ENCODE peak calls at places on chromosomes 1 and 21, in four cellular contexts. One of them, this sample, is unnamed.

GRCh38 chr21:42623684-42624083 is 29.7 kb upstream of the PDE9A start:
- DNase-seq in K562: no peak
- DNase-seq in H1: no peak
- DNase-seq in HepG2: no peak
- DNase-seq in this sample: no peak

GRCh38 chr1:55816456-55816794 is 601.3 kb upstream of the USP24 start:
- DNase-seq in K562: no peak
- DNase-seq in H1: no peak
- DNase-seq in HepG2: no peak
- DNase-seq in this sample: no peak

GRCh38 chr1:85463666-85464496 is 1.1 kb downstream of the DDAH1 start:
- DNase-seq in K562: no peak
- DNase-seq in H1: no peak
- DNase-seq in HepG2: peak; percentile 4
- DNase-seq in this sample: peak; percentile 8

GRCh38 chr1:230753586-230754251 is 6.5 kb downstream of the CAPN9 start:
- DNase-seq in K562: peak; percentile 93
- DNase-seq in H1: peak; percentile 54
- DNase-seq in HepG2: peak; percentile 30
- DNase-seq in this sample: no peak

GRCh38 chr21:41220208-41220733 is 52.3 kb downstream of the BACE2 start:
- DNase-seq in K562: no peak
- DNase-seq in H1: no peak
- DNase-seq in HepG2: no peak
- DNase-seq in this sample: no peak

GRCh38 chr1:223487514-223488259 is 94.5 kb downstream of the CCDC185 start:
- DNase-seq in K562: no peak
- DNase-seq in H1: no peak
- DNase-seq in HepG2: no peak
- DNase-seq in this sample: no peak

GRCh38 chr1:164895026-164895907 is 336.3 kb downstream of the PBX1 start:
- DNase-seq in K562: no peak
- DNase-seq in H1: no peak
- DNase-seq in HepG2: no peak
- DNase-seq in this sample: no peak

GRCh38 chr1:30263888-30264671 is 459.3 kb downstream of the MATN1 start:
- DNase-seq in K562: no peak
- DNase-seq in H1: no peak
- DNase-seq in HepG2: no peak
- DNase-seq in this sample: no peak

GRCh38 chr1:57468661-57469523 is 45.0 kb upstream of the DAB1 start:
- DNase-seq in K562: no peak
- DNase-seq in H1: no peak
- DNase-seq in HepG2: no peak
- DNase-seq in this sample: no peak

GRCh38 chr1:30880631-30881155 is 27.9 kb downstream of the SDC3 start:
- DNase-seq in K562: no peak
- DNase-seq in H1: no peak
- DNase-seq in HepG2: no peak
- DNase-seq in this sample: no peak

GRCh38 chr1:113615425-113615824 is 143.9 kb downstream of the PHTF1 start:
- DNase-seq in K562: no peak
- DNase-seq in H1: no peak
- DNase-seq in HepG2: no peak
- DNase-seq in this sample: no peak

GRCh38 chr1:41646186-41646585 is 161.7 kb upstream of the EDN2 start:
- DNase-seq in K562: no peak
- DNase-seq in H1: no peak
- DNase-seq in HepG2: no peak
- DNase-seq in this sample: no peak

GRCh38 chr1:981491-981954 is 370 bp downstream of the PERM1 start:
- DNase-seq in K562: no peak
- DNase-seq in H1: no peak
- DNase-seq in HepG2: no peak
- DNase-seq in this sample: no peak

GRCh38 chr1:202938287-202938925 is 11.4 kb upstream of the KLHL12 start:
- DNase-seq in K562: peak; percentile 62
- DNase-seq in H1: no peak
- DNase-seq in HepG2: no peak
- DNase-seq in this sample: no peak

GRCh38 chr1:186139706-186140105 is 235.3 kb downstream of the TPR start:
- DNase-seq in K562: no peak
- DNase-seq in H1: no peak
- DNase-seq in HepG2: no peak
- DNase-seq in this sample: no peak

GRCh38 chr1:198101716-198102453 is 54.9 kb upstream of the NEK7 start:
- DNase-seq in K562: no peak
- DNase-seq in H1: no peak
- DNase-seq in HepG2: no peak
- DNase-seq in this sample: no peak

GRCh38 chr1:230972855-230973271 is 5.8 kb downstream of the TTC13 start:
- DNase-seq in K562: no peak
- DNase-seq in H1: no peak
- DNase-seq in HepG2: peak; percentile 25
- DNase-seq in this sample: no peak

GRCh38 chr1:85617582-85618237 is 37.1 kb downstream of the CCN1 start:
- DNase-seq in K562: no peak
- DNase-seq in H1: no peak
- DNase-seq in HepG2: no peak
- DNase-seq in this sample: no peak

GRCh38 chr1:2230781-2231666 is 2.9 kb downstream of the SKI start:
- DNase-seq in K562: peak; percentile 53
- DNase-seq in H1: no peak
- DNase-seq in HepG2: no peak
- DNase-seq in this sample: no peak

GRCh38 chr21:45514311-45515021 is 27.8 kb downstream of the SLC19A1 start:
- DNase-seq in K562: no peak
- DNase-seq in H1: no peak
- DNase-seq in HepG2: no peak
- DNase-seq in this sample: no peak

GRCh38 chr1:27144920-27145661 is 9.8 kb downstream of the SLC9A1 start:
- DNase-seq in K562: no peak
- DNase-seq in H1: no peak
- DNase-seq in HepG2: no peak
- DNase-seq in this sample: no peak

GRCh38 chr1:180247061-180247460 is 17.0 kb downstream of the LHX4 start:
- DNase-seq in K562: no peak
- DNase-seq in H1: no peak
- DNase-seq in HepG2: no peak
- DNase-seq in this sample: no peak

GRCh38 chr1:151963288-151963687 is 30.4 kb downstream of the S100A10 start:
- DNase-seq in K562: no peak
- DNase-seq in H1: no peak
- DNase-seq in HepG2: no peak
- DNase-seq in this sample: no peak

GRCh38 chr1:3909615-3910014 is 9.5 kb upstream of the C1orf174 start:
- DNase-seq in K562: no peak
- DNase-seq in H1: no peak
- DNase-seq in HepG2: no peak
- DNase-seq in this sample: no peak

GRCh38 chr1:3911521-3911845 is 11.4 kb upstream of the C1orf174 start:
- DNase-seq in K562: no peak
- DNase-seq in H1: no peak
- DNase-seq in HepG2: no peak
- DNase-seq in this sample: no peak

GRCh38 chr1:3910049-3910731 is 10.1 kb upstream of the C1orf174 start:
- DNase-seq in K562: no peak
- DNase-seq in H1: no peak
- DNase-seq in HepG2: no peak
- DNase-seq in this sample: no peak

GRCh38 chr1:3911981-3912808 is 12.1 kb upstream of the C1orf174 start:
- DNase-seq in K562: no peak
- DNase-seq in H1: no peak
- DNase-seq in HepG2: no peak
- DNase-seq in this sample: no peak

DNA sequence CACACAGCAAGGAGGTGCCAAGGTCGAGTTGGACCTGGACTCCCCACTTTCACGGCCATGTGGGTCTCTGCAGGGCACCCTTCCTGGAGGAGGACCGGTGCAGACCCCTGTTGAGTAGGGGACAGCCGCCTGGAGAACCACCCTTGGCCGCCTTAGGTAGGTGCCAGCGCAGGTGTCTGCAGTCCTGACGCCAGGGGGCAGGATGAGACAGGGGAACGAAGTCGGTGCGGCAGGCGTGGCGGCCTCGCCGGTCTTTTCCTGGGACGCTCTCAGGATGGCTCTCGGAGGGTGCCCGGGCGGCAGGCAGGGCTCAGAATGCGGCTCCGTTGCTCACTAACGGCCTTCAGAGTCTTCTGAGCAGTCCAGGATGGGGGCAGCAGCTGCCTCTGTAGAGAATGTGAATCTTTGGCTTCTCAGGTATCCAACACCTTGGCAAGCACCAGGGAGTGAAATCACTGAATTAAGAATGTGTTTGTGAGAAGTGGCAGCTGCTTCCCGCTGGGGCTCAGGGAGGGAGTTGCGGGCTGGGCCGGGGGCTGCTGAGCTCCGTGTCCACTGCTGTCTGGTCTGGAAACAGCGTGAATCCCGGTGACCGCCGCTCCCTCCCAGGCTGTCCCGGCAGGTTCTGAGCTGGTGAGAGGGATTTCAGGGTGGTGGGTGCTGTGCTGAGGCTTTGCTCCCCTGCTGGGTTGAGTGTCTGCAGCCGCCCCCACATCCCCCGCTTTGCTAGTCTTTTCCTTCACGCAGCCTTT is 10.9 kb upstream of the C1orf174 start:
- DNase-seq in K562: peak; percentile 85
- DNase-seq in H1: peak; percentile 75
- DNase-seq in HepG2: peak; percentile 57
- DNase-seq in this sample: peak; percentile 70
- TF ChIP-seq CEBPB in K562: no peak
- TF ChIP-seq CEBPB in H1: no peak
- TF ChIP-seq CEBPB in HepG2: no peak
- TF ChIP-seq CEBPB in this sample: no peak

GRCh38 chr21:15729346-15729673 is 472 bp upstream of the USP25 start:
- DNase-seq in K562: no peak
- DNase-seq in H1: no peak
- DNase-seq in HepG2: no peak
- DNase-seq in this sample: no peak
- H3K27ac ChIP-seq in K562: peak overlapping the region; percentile 67
- H3K27ac ChIP-seq in H1: no peak overlapping the region
- H3K27ac ChIP-seq in HepG2: no peak overlapping the region
- H3K27ac ChIP-seq in this sample: peak overlapping the region; percentile 100

DNA sequence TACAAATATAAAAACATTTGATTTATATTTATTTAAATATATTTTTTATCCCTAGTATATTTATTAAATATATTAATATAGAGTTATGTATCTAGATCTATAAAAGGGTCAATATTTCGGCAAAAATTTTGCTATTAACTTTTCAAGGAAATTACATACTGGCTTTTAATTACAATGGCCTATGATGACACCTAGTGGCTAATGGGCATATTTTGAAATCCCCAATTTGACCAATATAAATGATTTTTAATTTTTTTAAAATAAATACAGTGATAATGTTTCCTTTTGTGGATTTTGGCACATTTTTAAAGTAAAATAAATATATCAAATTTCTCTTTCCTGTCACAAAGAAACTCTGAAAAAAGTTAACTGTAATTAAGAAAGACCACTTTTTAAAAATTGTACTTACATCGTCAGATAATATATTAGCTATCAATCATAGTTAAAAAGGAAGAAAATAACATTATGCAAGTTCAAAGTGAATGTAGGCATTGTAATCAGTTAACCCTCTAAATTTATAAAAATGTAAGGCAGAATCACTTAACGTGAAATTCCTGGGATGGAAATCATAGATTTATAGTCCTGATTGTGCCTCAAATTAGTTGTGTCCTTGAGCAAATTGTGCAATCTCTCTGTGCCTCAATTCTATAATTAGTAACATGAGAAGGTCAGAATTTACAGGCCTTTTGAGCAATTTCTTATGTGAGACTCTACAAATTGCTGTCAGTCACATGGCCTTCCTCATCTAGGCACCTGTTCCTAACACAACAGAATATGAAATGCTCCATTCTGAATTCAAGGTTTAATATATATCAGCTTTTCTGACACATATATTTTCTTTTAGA is 25.6 kb upstream of the RGS13 start:
- DNase-seq in K562: no peak
- DNase-seq in H1: no peak
- DNase-seq in HepG2: no peak
- DNase-seq in this sample: peak; percentile 29
- TF ChIP-seq RNF2 in K562: no peak
- TF ChIP-seq RNF2 in H1: no peak
- TF ChIP-seq RNF2 in HepG2: no peak
- TF ChIP-seq RNF2 in this sample: no peak

GRCh38 chr1:59433440-59433813 is 136.5 kb downstream of the FGGY start:
- DNase-seq in K562: no peak
- DNase-seq in H1: no peak
- DNase-seq in HepG2: no peak
- DNase-seq in this sample: no peak

GRCh38 chr1:59436637-59437036 is 139.7 kb downstream of the FGGY start:
- DNase-seq in K562: no peak
- DNase-seq in H1: no peak
- DNase-seq in HepG2: peak; percentile 48
- DNase-seq in this sample: no peak

GRCh38 chr1:59431566-59432294 is 134.8 kb downstream of the FGGY start:
- DNase-seq in K562: no peak
- DNase-seq in H1: no peak
- DNase-seq in HepG2: no peak
- DNase-seq in this sample: no peak

GRCh38 chr1:59432531-59433439 is 135.9 kb downstream of the FGGY start:
- DNase-seq in K562: no peak
- DNase-seq in H1: no peak
- DNase-seq in HepG2: peak; percentile 75
- DNase-seq in this sample: no peak

GRCh38 chr1:59434336-59434735 is 137.4 kb downstream of the FGGY start:
- DNase-seq in K562: no peak
- DNase-seq in H1: no peak
- DNase-seq in HepG2: no peak
- DNase-seq in this sample: no peak
- TF ChIP-seq CEBPB in K562: no peak
- TF ChIP-seq CEBPB in H1: no peak
- TF ChIP-seq CEBPB in HepG2: no peak
- TF ChIP-seq CEBPB in this sample: no peak

This sample was measured in A549.